ENCODE peak calls at places on chromosome 15, in four cellular contexts. R is HT-29, F is natural killer cell, Z is uterus. V is an unnamed sample.

GRCh38 chr15:81152799-81153198 is 18.7 kb downstream of the CFAP161 start:
- DNase-seq in R (no peak), F (no peak), Z (no peak), V (no peak)

GRCh38 chr15:42184313-42184712 is 23.8 kb downstream of the VPS39 start:
- DNase-seq in R (no peak), F (no peak), Z (no peak), V (no peak)

GRCh38 chr15:75720787-75721461 is 8.3 kb upstream of the CSPG4 start:
- DNase-seq in R (peak), F (no peak), Z (no peak), V (peak)

GRCh38 chr15:24292837-24293236 is 382.7 kb upstream of the NPAP1 start:
- DNase-seq in R (no peak), F (no peak), Z (no peak), V (no peak)

GRCh38 chr15:85005319-85005718 is 23.7 kb downstream of the PDE8A start:
- DNase-seq in R (no peak), F (no peak), Z (no peak), V (no peak)

GRCh38 chr15:74399511-74400312 is 32.3 kb upstream of the CYP11A1 start:
- DNase-seq in R (no peak), F (no peak), Z (no peak), V (no peak)

GRCh38 chr15:72307036-72307435 is 12.9 kb downstream of the CELF6 start:
- DNase-seq in R (no peak), F (no peak), Z (no peak), V (no peak)

GRCh38 chr15:72131922-72132321 is 13.7 kb downstream of the SENP8 start:
- DNase-seq in R (no peak), F (no peak), Z (no peak), V (no peak)

GRCh38 chr15:76588811-76589747 is 252.5 kb downstream of the ISL2 start:
- DNase-seq in R (peak), F (no peak), Z (no peak), V (no peak)

GRCh38 chr15:25670025-25670554 is 193.0 kb downstream of the ATP10A start:
- DNase-seq in R (no peak), F (no peak), Z (peak), V (no peak)

GRCh38 chr15:87045741-87046140 is 966.1 kb downstream of the AGBL1 start:
- DNase-seq in R (no peak), F (no peak), Z (no peak), V (no peak)

GRCh38 chr15:90291679-90292356 is 26.3 kb downstream of the NGRN start:
- DNase-seq in R (peak), F (no peak), Z (no peak), V (peak)

GRCh38 chr15:72472907-72473669 is 1.0 kb upstream of the ARIH1 start:
- DNase-seq in R (no peak), F (no peak), Z (no peak), V (no peak)

GRCh38 chr15:56244811-56245576 is 1.3 kb upstream of the RFX7 start:
- DNase-seq in R (peak), F (no peak), Z (no peak), V (peak)